ENCODE peak calls at places on chromosomes 13 and 19, in ten cellular contexts. E is heart left ventricle, I is tibial nerve, F is adrenal gland, T is Peyer's patch, J is ovary, O is upper lobe of left lung, G is body of pancreas, U is uterus, W is IMR-90. A is an unnamed sample.

GRCh38 chr13:75220238-75220542 is 261.8 kb downstream of the TBC1D4 start:
- DNase-seq in E (no peak), I (no peak), F (no peak), T (no peak), J (no peak), O (no peak), G (no peak), U (no peak), W (no peak), A (no peak)

GRCh38 chr19:42207767-42208259 is 9.7 kb downstream of the DEDD2 start:
- DNase-seq in E (no peak), I (no peak), F (no peak), T (no peak), J (no peak), O (peak; percentile 67), G (no peak), U (no peak), W (peak; percentile 89), A (no peak)

GRCh38 chr13:40480012-40480914 is 186.2 kb downstream of the FOXO1 start:
- DNase-seq in E (no peak), I (no peak), F (peak; percentile 7), T (no peak), J (no peak), O (no peak), G (peak; percentile 59), U (no peak), W (no peak), A (no peak)

GRCh38 chr19:17860993-17861360 is 1.3 kb downstream of the RPL18A start:
- DNase-seq in E (no peak), I (no peak), F (no peak), T (no peak), J (no peak), O (no peak), G (no peak), U (no peak), W (peak; percentile 25), A (no peak)

GRCh38 chr13:100798739-100799361 is 124.3 kb upstream of the TMTC4 start:
- DNase-seq in E (no peak), I (no peak), F (no peak), T (no peak), J (no peak), O (no peak), G (no peak), U (no peak), W (no peak), A (no peak)

GRCh38 chr19:47726467-47726866 is 13.2 kb downstream of the EHD2 start:
- DNase-seq in E (no peak), I (no peak), F (no peak), T (no peak), J (no peak), O (peak; percentile 56), G (no peak), U (no peak), W (peak; percentile 76), A (no peak)

GRCh38 chr13:59409651-59410200 is 754.0 kb downstream of the DIAPH3 start:
- DNase-seq in E (no peak), I (no peak), F (no peak), T (no peak), J (no peak), O (no peak), G (no peak), U (no peak), W (no peak), A (no peak)

GRCh38 chr19:43599635-43600295 is 3.4 kb downstream of the ZNF576 start:
- DNase-seq in E (no peak), I (no peak), F (no peak), T (no peak), J (no peak), O (no peak), G (no peak), U (no peak), W (no peak), A (no peak)

GRCh38 chr13:106887686-106888085 is 319.7 kb upstream of the ARGLU1 start:
- DNase-seq in E (no peak), I (no peak), F (no peak), T (no peak), J (no peak), O (no peak), G (no peak), U (no peak), W (no peak), A (no peak)

GRCh38 chr19:6744381-6745288 is 5.2 kb downstream of the TRIP10 start:
- DNase-seq in E (peak; percentile 94), I (peak; percentile 79), F (peak; percentile 95), T (peak; percentile 37), J (peak; percentile 90), O (peak; percentile 89), G (peak; percentile 78), U (peak; percentile 90), W (peak; percentile 87), A (peak; percentile 90)

GRCh38 chr13:77521595-77522367 is 13.7 kb upstream of the SCEL start:
- DNase-seq in E (no peak), I (no peak), F (no peak), T (no peak), J (no peak), O (peak; percentile 83), G (no peak), U (no peak), W (no peak), A (no peak)

GRCh38 chr13:51823861-51824260 is 19.9 kb upstream of the DHRS12 start:
- DNase-seq in E (no peak), I (no peak), F (no peak), T (no peak), J (no peak), O (no peak), G (no peak), U (no peak), W (no peak), A (no peak)

DNA sequence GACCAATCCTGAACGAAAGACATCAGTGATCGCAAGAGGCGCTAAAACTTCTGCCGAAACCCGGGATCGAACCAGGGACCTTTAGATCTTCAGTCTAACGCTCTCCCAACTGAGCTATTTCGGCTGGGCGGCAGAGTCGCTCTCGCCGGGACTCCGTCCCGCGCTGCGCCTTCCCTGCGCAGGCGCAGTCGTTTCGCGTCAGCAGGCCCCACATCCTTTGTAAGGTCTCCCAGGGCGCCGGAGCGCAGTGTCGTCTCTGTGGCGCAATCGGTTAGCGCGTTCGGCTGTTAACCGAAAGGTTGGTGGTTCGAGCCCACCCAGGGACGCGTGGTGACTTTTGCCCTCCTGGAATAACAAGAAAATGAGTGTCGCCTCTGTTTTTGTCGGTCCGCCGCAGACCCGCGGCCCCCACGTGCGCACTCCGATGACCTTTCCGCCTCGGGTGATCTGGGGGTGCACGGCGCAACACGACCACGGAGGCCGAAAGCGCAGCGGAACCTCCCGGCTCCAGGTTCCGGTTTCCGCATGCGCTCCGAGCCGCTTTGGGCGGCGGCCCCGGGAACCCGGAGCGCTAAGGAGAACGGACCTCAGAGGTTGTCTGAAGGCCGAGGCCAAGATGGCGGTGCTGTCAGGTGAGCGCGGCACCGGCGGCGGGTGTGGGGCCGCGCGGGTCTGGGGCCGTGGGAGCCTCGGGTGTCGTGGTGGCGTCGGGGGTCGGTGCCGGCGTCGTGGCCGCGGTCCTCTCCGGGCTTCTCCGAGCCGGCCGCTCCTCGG is at the start of gene NDUFS7:
- DNase-seq in E (peak; percentile 94), I (peak; percentile 82), F (peak; percentile 93), T (peak; percentile 86), J (peak; percentile 93), O (peak; percentile 89), G (peak; percentile 93), U (peak; percentile 95), W (peak; percentile 92), A (peak; percentile 91)
- TF ChIP-seq POLR2A in E (peak; percentile 69), I (peak; percentile 43), F (peak; percentile 45), T (peak; percentile 76), J (peak; percentile 51), O (peak; percentile 36), G (peak; percentile 62), U (peak; percentile 64), W (peak; percentile 84), A (peak; percentile 83)

DNA sequence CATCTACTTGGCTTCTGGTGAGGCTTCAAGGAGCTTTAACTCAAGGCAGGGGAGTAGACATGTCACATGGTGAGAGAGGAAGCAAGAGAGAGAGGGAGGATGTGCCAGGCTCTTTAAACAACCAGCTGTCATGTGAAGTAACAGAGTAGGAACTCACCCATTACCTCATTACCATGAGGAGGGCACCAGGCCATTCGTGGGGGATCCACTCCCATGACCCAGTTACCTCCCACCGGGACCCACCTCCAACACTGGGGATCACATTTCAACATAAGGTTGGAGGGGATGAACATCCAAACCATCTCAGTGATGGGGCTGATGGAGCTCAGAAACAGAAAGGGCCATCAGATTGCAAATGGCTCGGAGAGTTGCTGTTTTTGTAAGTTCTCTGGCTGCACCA is 12.9 kb downstream of the VSTM2B start:
- DNase-seq in E (no peak), I (no peak), F (no peak), T (no peak), J (no peak), O (peak; percentile 1), G (no peak), U (peak; percentile 1), W (no peak), A (no peak)
- H3K27me3 ChIP-seq in E (peaks cover 27% of the 10 kb centered on the region), I (no peaks in the 10 kb centered on the region), F (peaks cover 6% of the 10 kb centered on the region), T (no peaks in the 10 kb centered on the region), J (no peaks in the 10 kb centered on the region), O (no peaks in the 10 kb centered on the region), G (peaks cover 5% of the 10 kb centered on the region), U (no peaks in the 10 kb centered on the region), W (no peaks in the 10 kb centered on the region), A (peaks cover 4% of the 10 kb centered on the region)

GRCh38 chr19:1085676-1086442 is 9.3 kb downstream of the POLR2E start:
- DNase-seq in E (no peak), I (no peak), F (no peak), T (no peak), J (no peak), O (no peak), G (no peak), U (no peak), W (no peak), A (no peak)
- TF ChIP-seq POLR2A in E (no peak), I (no peak), F (no peak), T (no peak), J (no peak), O (no peak), G (no peak), U (no peak), W (no peak), A (peak; percentile 3)

DNA sequence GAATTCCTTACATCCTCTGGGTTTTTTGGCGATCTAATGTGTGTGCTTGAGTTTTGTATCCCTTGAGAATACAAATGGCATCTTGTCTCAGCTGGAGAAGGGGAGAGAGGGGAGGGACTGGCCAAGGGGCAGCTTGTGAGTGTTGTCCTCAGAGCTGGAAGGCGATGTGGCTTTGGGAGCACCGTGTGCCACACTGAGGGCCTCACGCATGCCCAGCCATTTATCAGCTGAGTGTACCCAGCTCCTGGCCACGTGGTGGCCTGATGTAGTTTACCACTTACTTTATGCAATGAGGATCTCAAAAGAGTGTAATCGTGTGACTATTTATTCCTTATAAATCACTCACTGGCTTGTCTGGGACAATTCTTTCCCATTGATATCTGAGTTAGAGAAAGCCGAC is 53.8 kb upstream of the MTIF3 start:
- DNase-seq in E (no peak), I (no peak), F (no peak), T (no peak), J (no peak), O (no peak), G (no peak), U (no peak), W (no peak), A (no peak)
- H3K27me3 ChIP-seq in E (no peaks in the 10 kb centered on the region), I (no peaks in the 10 kb centered on the region), F (no peaks in the 10 kb centered on the region), T (no peaks in the 10 kb centered on the region), J (no peaks in the 10 kb centered on the region), O (no peaks in the 10 kb centered on the region), G (no peaks in the 10 kb centered on the region), U (no peaks in the 10 kb centered on the region), W (peaks cover 18% of the 10 kb centered on the region), A (no peaks in the 10 kb centered on the region)

GRCh38 chr19:16144216-16144581 is 714 bp downstream of the HSH2D start:
- DNase-seq in E (no peak), I (no peak), F (no peak), T (no peak), J (no peak), O (no peak), G (no peak), U (no peak), W (no peak), A (no peak)
- TF ChIP-seq POLR2A in E (no peak), I (no peak), F (no peak), T (no peak), J (no peak), O (no peak), G (no peak), U (no peak), W (no peak), A (no peak)

A was measured in transverse colon.